ENCODE peak calls at places on chromosomes 4 and X, in ten cellular contexts. One of them, this sample, is unnamed.

GRCh38 chr4:170589597-170590191 is 499.9 kb upstream of the AADAT start:
- DNase-seq in IMR-90: no peak
- DNase-seq in nephron progenitor cell: no peak
- DNase-seq in tibial artery: no peak
- DNase-seq in fibroblast of the aortic adventitia: peak; percentile 32
- DNase-seq in AG10803: peak; percentile 1
- DNase-seq in ovary: no peak
- DNase-seq in astrocyte of the cerebellum: no peak
- DNase-seq in RWPE1: peak; percentile 71
- DNase-seq in fibroblast of lung: no peak
- DNase-seq in this sample: no peak

GRCh38 chrX:141642979-141643378 is 53.5 kb downstream of the SPANXA2 start:
- DNase-seq in fibroblast of the aortic adventitia: peak; percentile 12
- DNase-seq in AG10803: peak; percentile 0
- DNase-seq in RWPE1: no peak
- DNase-seq in nephron progenitor cell: no peak
- DNase-seq in ovary: no peak
- DNase-seq in fibroblast of lung: peak; percentile 23
- DNase-seq in tibial artery: no peak
- DNase-seq in IMR-90: peak; percentile 15
- DNase-seq in astrocyte of the cerebellum: no peak
- DNase-seq in this sample: no peak

GRCh38 chr4:7941111-7942018 is 1.7 kb upstream of the AFAP1 start:
- DNase-seq in tibial artery: no peak
- DNase-seq in fibroblast of the aortic adventitia: no peak
- DNase-seq in IMR-90: no peak
- DNase-seq in ovary: no peak
- DNase-seq in RWPE1: no peak
- DNase-seq in astrocyte of the cerebellum: no peak
- DNase-seq in AG10803: no peak
- DNase-seq in nephron progenitor cell: no peak
- DNase-seq in fibroblast of lung: peak; percentile 44
- DNase-seq in this sample: no peak

GRCh38 chrX:103831803-103832544 is at the start of gene RAB9B:
- DNase-seq in fibroblast of the aortic adventitia: no peak
- DNase-seq in ovary: peak; percentile 86
- DNase-seq in tibial artery: peak; percentile 81
- DNase-seq in AG10803: no peak
- DNase-seq in nephron progenitor cell: peak; percentile 73
- DNase-seq in RWPE1: peak; percentile 1
- DNase-seq in fibroblast of lung: peak; percentile 33
- DNase-seq in IMR-90: peak; percentile 33
- DNase-seq in astrocyte of the cerebellum: no peak
- DNase-seq in this sample: no peak

GRCh38 chr4:75686346-75686745 is 13.1 kb upstream of the G3BP2 start:
- DNase-seq in fibroblast of lung: no peak
- DNase-seq in ovary: no peak
- DNase-seq in astrocyte of the cerebellum: no peak
- DNase-seq in nephron progenitor cell: no peak
- DNase-seq in IMR-90: no peak
- DNase-seq in fibroblast of the aortic adventitia: no peak
- DNase-seq in RWPE1: no peak
- DNase-seq in tibial artery: no peak
- DNase-seq in AG10803: no peak
- DNase-seq in this sample: no peak

GRCh38 chrX:1336331-1337143 is at the start of gene IL3RA:
- DNase-seq in RWPE1: no peak
- DNase-seq in nephron progenitor cell: no peak
- DNase-seq in fibroblast of the aortic adventitia: no peak
- DNase-seq in IMR-90: no peak
- DNase-seq in AG10803: peak; percentile 14
- DNase-seq in astrocyte of the cerebellum: no peak
- DNase-seq in ovary: no peak
- DNase-seq in tibial artery: peak; percentile 73
- DNase-seq in fibroblast of lung: no peak
- DNase-seq in this sample: no peak

GRCh38 chr4:17128268-17128667 is 229.8 kb upstream of the LDB2 start:
- DNase-seq in ovary: no peak
- DNase-seq in fibroblast of lung: peak; percentile 9
- DNase-seq in fibroblast of the aortic adventitia: peak; percentile 69
- DNase-seq in astrocyte of the cerebellum: no peak
- DNase-seq in RWPE1: no peak
- DNase-seq in tibial artery: no peak
- DNase-seq in AG10803: peak; percentile 84
- DNase-seq in nephron progenitor cell: no peak
- DNase-seq in IMR-90: peak; percentile 44
- DNase-seq in this sample: no peak

GRCh38 chr4:83661359-83661758 is 125.5 kb downstream of the GPAT3 start:
- DNase-seq in IMR-90: no peak
- DNase-seq in tibial artery: no peak
- DNase-seq in ovary: no peak
- DNase-seq in astrocyte of the cerebellum: no peak
- DNase-seq in nephron progenitor cell: no peak
- DNase-seq in fibroblast of the aortic adventitia: no peak
- DNase-seq in RWPE1: no peak
- DNase-seq in fibroblast of lung: no peak
- DNase-seq in AG10803: no peak
- DNase-seq in this sample: no peak

GRCh38 chr4:166594326-166594946 is 639.9 kb downstream of the SPOCK3 start:
- DNase-seq in astrocyte of the cerebellum: peak; percentile 38
- DNase-seq in fibroblast of the aortic adventitia: peak; percentile 76
- DNase-seq in nephron progenitor cell: peak; percentile 40
- DNase-seq in AG10803: peak; percentile 2
- DNase-seq in RWPE1: peak; percentile 62
- DNase-seq in IMR-90: no peak
- DNase-seq in ovary: no peak
- DNase-seq in tibial artery: no peak
- DNase-seq in fibroblast of lung: peak; percentile 16
- DNase-seq in this sample: no peak

GRCh38 chrX:68936608-68937007 is 107.8 kb downstream of the EFNB1 start:
- DNase-seq in IMR-90: peak; percentile 92
- DNase-seq in nephron progenitor cell: no peak
- DNase-seq in tibial artery: no peak
- DNase-seq in astrocyte of the cerebellum: peak; percentile 51
- DNase-seq in ovary: no peak
- DNase-seq in fibroblast of lung: peak; percentile 81
- DNase-seq in fibroblast of the aortic adventitia: peak; percentile 82
- DNase-seq in AG10803: peak; percentile 88
- DNase-seq in RWPE1: peak; percentile 52
- DNase-seq in this sample: no peak

GRCh38 chr4:153259679-153260078 is 55.4 kb downstream of the TRIM2 start:
- DNase-seq in fibroblast of lung: no peak
- DNase-seq in IMR-90: no peak
- DNase-seq in ovary: no peak
- DNase-seq in RWPE1: no peak
- DNase-seq in tibial artery: no peak
- DNase-seq in astrocyte of the cerebellum: no peak
- DNase-seq in nephron progenitor cell: no peak
- DNase-seq in fibroblast of the aortic adventitia: no peak
- DNase-seq in AG10803: peak; percentile 35
- DNase-seq in this sample: no peak

GRCh38 chrX:130173190-130173895 is 1.6 kb downstream of the RAB33A start:
- DNase-seq in RWPE1: no peak
- DNase-seq in fibroblast of lung: peak; percentile 93
- DNase-seq in ovary: peak; percentile 24
- DNase-seq in tibial artery: peak; percentile 83
- DNase-seq in AG10803: peak; percentile 87
- DNase-seq in nephron progenitor cell: no peak
- DNase-seq in fibroblast of the aortic adventitia: peak; percentile 93
- DNase-seq in astrocyte of the cerebellum: no peak
- DNase-seq in IMR-90: peak; percentile 91
- DNase-seq in this sample: peak; percentile 64

GRCh38 chr4:163663454-163664225 is 169.2 kb downstream of the TMA16 start:
- DNase-seq in RWPE1: no peak
- DNase-seq in IMR-90: no peak
- DNase-seq in fibroblast of lung: no peak
- DNase-seq in AG10803: no peak
- DNase-seq in fibroblast of the aortic adventitia: no peak
- DNase-seq in astrocyte of the cerebellum: no peak
- DNase-seq in nephron progenitor cell: no peak
- DNase-seq in tibial artery: no peak
- DNase-seq in ovary: no peak
- DNase-seq in this sample: no peak
- TF ChIP-seq CTCF in RWPE1: no peak
- TF ChIP-seq CTCF in IMR-90: no peak
- TF ChIP-seq CTCF in fibroblast of lung: no peak
- TF ChIP-seq CTCF in AG10803: no peak
- TF ChIP-seq CTCF in fibroblast of the aortic adventitia: no peak
- TF ChIP-seq CTCF in astrocyte of the cerebellum: no peak
- TF ChIP-seq CTCF in nephron progenitor cell: no peak
- TF ChIP-seq CTCF in tibial artery: no peak
- TF ChIP-seq CTCF in ovary: no peak
- TF ChIP-seq CTCF in this sample: no peak

DNA sequence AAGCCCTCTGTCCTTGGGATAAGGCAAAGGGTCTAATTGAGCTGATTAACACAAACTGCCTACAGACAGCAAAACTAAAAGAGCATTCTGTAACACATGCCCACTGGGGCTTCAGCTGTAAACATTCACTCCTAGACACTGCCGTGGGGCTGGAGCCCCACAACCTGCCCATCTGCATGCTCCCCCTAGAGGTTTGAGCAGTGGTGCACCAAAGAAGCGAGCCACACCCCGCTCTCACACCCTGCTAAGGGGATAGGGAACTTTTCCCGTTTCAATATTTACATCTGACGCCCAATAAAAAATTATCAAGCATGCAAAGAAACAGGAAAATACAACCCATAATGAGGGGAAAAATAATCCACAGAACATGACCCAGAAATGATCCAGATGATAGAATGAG is 46.9 kb upstream of the HSD17B10 start:
- DNase-seq in fibroblast of the aortic adventitia: no peak
- DNase-seq in RWPE1: no peak
- DNase-seq in ovary: no peak
- DNase-seq in IMR-90: no peak
- DNase-seq in AG10803: no peak
- DNase-seq in fibroblast of lung: no peak
- DNase-seq in astrocyte of the cerebellum: no peak
- DNase-seq in nephron progenitor cell: no peak
- DNase-seq in tibial artery: no peak
- DNase-seq in this sample: no peak
- TF ChIP-seq CTCF in fibroblast of the aortic adventitia: peak; percentile 43
- TF ChIP-seq CTCF in RWPE1: peak; percentile 16
- TF ChIP-seq CTCF in ovary: no peak
- TF ChIP-seq CTCF in IMR-90: peak; percentile 37
- TF ChIP-seq CTCF in AG10803: peak; percentile 36
- TF ChIP-seq CTCF in fibroblast of lung: peak; percentile 35
- TF ChIP-seq CTCF in astrocyte of the cerebellum: peak; percentile 36
- TF ChIP-seq CTCF in nephron progenitor cell: peak; percentile 22
- TF ChIP-seq CTCF in tibial artery: no peak
- TF ChIP-seq CTCF in this sample: peak; percentile 37

DNA sequence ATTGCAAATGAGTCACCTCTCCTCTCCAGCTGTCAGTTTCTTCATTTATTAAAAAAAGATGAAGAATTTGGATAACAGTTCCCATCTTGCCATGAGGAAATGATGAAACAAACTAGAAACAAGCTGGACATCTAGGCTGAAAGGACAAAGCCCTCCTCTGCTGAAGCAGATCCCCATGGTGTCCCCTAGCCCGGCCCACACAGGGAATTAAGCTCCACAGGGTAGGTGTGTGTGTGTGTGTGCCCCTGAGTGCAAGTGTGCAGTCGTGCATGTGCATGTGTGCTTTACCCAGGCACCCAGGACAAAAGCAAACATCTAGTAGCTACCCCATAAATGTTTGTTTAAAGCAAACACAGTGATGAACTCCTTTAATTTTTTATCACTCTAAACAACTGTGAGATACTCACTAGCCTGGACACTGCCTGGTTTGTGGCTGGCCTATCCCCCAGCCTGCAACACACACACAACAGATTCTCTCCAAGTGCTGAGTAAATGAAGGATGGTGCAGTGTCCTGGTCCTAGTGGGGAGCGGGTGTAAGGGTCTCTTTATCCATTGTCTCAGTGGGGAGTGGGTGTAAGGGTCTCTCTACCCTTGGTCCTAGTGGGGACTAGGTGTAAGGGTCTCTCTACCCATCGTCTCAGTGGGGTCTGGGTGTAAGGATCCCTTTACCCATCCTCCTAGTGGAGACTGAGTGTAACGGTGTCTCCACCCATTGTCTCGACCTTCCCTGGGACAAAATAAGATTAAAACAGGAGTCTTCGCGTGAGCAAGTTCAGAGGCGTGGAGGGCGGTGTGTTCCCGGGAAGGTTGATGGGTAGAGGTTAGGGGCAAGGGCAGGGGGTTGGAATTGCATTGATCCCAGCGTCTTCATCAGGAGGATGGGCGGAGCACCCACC is 688 bp upstream of the EVC start:
- DNase-seq in tibial artery: no peak
- DNase-seq in AG10803: peak; percentile 77
- DNase-seq in nephron progenitor cell: no peak
- DNase-seq in IMR-90: peak; percentile 18
- DNase-seq in fibroblast of lung: peak; percentile 48
- DNase-seq in astrocyte of the cerebellum: no peak
- DNase-seq in fibroblast of the aortic adventitia: peak; percentile 74
- DNase-seq in RWPE1: peak; percentile 13
- DNase-seq in ovary: no peak
- DNase-seq in this sample: no peak
- TF ChIP-seq CTCF in tibial artery: peak; percentile 38
- TF ChIP-seq CTCF in AG10803: peak; percentile 58
- TF ChIP-seq CTCF in nephron progenitor cell: no peak
- TF ChIP-seq CTCF in IMR-90: peak; percentile 32
- TF ChIP-seq CTCF in fibroblast of lung: peak; percentile 47
- TF ChIP-seq CTCF in astrocyte of the cerebellum: peak; percentile 58
- TF ChIP-seq CTCF in fibroblast of the aortic adventitia: peak; percentile 56
- TF ChIP-seq CTCF in RWPE1: peak; percentile 11
- TF ChIP-seq CTCF in ovary: no peak
- TF ChIP-seq CTCF in this sample: peak; percentile 33

GRCh38 chrX:15567267-15567666 is 33.5 kb downstream of the ACE2 start:
- DNase-seq in astrocyte of the cerebellum: no peak
- DNase-seq in ovary: no peak
- DNase-seq in RWPE1: no peak
- DNase-seq in AG10803: no peak
- DNase-seq in IMR-90: no peak
- DNase-seq in tibial artery: no peak
- DNase-seq in nephron progenitor cell: no peak
- DNase-seq in fibroblast of lung: no peak
- DNase-seq in fibroblast of the aortic adventitia: no peak
- DNase-seq in this sample: no peak

GRCh38 chrX:15570145-15570544 is 30.6 kb downstream of the ACE2 start:
- DNase-seq in RWPE1: no peak
- DNase-seq in AG10803: no peak
- DNase-seq in ovary: no peak
- DNase-seq in fibroblast of the aortic adventitia: no peak
- DNase-seq in fibroblast of lung: no peak
- DNase-seq in tibial artery: no peak
- DNase-seq in astrocyte of the cerebellum: no peak
- DNase-seq in IMR-90: no peak
- DNase-seq in nephron progenitor cell: no peak
- DNase-seq in this sample: no peak

GRCh38 chrX:15566244-15566643 is 34.5 kb downstream of the ACE2 start:
- DNase-seq in ovary: no peak
- DNase-seq in AG10803: no peak
- DNase-seq in astrocyte of the cerebellum: no peak
- DNase-seq in tibial artery: no peak
- DNase-seq in IMR-90: no peak
- DNase-seq in fibroblast of the aortic adventitia: no peak
- DNase-seq in nephron progenitor cell: no peak
- DNase-seq in RWPE1: no peak
- DNase-seq in fibroblast of lung: no peak
- DNase-seq in this sample: no peak

GRCh38 chrX:15564981-15565579 is 35.7 kb downstream of the ACE2 start:
- DNase-seq in nephron progenitor cell: peak; percentile 56
- DNase-seq in AG10803: peak; percentile 51
- DNase-seq in fibroblast of lung: peak; percentile 67
- DNase-seq in tibial artery: peak; percentile 68
- DNase-seq in IMR-90: peak; percentile 44
- DNase-seq in astrocyte of the cerebellum: peak; percentile 27
- DNase-seq in fibroblast of the aortic adventitia: peak; percentile 84
- DNase-seq in RWPE1: peak; percentile 34
- DNase-seq in ovary: peak; percentile 28
- DNase-seq in this sample: peak; percentile 22

GRCh38 chrX:15567886-15568616 is 32.7 kb downstream of the ACE2 start:
- DNase-seq in IMR-90: no peak
- DNase-seq in RWPE1: no peak
- DNase-seq in tibial artery: no peak
- DNase-seq in fibroblast of the aortic adventitia: peak; percentile 60
- DNase-seq in nephron progenitor cell: no peak
- DNase-seq in astrocyte of the cerebellum: no peak
- DNase-seq in ovary: no peak
- DNase-seq in AG10803: no peak
- DNase-seq in fibroblast of lung: peak; percentile 9
- DNase-seq in this sample: no peak
- TF ChIP-seq CTCF in IMR-90: peak; percentile 34
- TF ChIP-seq CTCF in RWPE1: peak; percentile 22
- TF ChIP-seq CTCF in tibial artery: no peak
- TF ChIP-seq CTCF in fibroblast of the aortic adventitia: peak; percentile 73
- TF ChIP-seq CTCF in nephron progenitor cell: no peak
- TF ChIP-seq CTCF in astrocyte of the cerebellum: peak; percentile 23
- TF ChIP-seq CTCF in ovary: no peak
- TF ChIP-seq CTCF in AG10803: no peak
- TF ChIP-seq CTCF in fibroblast of lung: peak; percentile 33
- TF ChIP-seq CTCF in this sample: no peak

This sample was measured in AG09319.